ENCODE peak calls at places on chromosomes 4 and X, in four cellular contexts. C is GM13977, B is AG10803, Y is left ventricle myocardium inferior. K is an unnamed sample.

GRCh38 chr4:182174979-182175378 is 68.2 kb upstream of the TENM3 start:
- DNase-seq in C (no peak), B (no peak), Y (no peak), K (no peak)

GRCh38 chrX:136452614-136453013 is 35.1 kb upstream of the BRS3 start:
- DNase-seq in C (no peak), B (no peak), Y (no peak), K (no peak)

GRCh38 chr4:74632634-74633033 is 161.7 kb downstream of the BTC start:
- DNase-seq in C (no peak), B (peak), Y (no peak), K (no peak)

GRCh38 chr4:153513596-153513995 is 47.4 kb downstream of the TMEM131L start:
- DNase-seq in C (no peak), B (no peak), Y (no peak), K (no peak)

GRCh38 chr4:100841911-100842310 is 324.1 kb upstream of the EMCN start:
- DNase-seq in C (no peak), B (peak), Y (no peak), K (no peak)

GRCh38 chr4:184368290-184368689 is 106.1 kb downstream of the IRF2 start:
- DNase-seq in C (no peak), B (no peak), Y (no peak), K (no peak)

GRCh38 chr4:1569461-1570151 is 114.5 kb downstream of the FAM53A start:
- DNase-seq in C (no peak), B (no peak), Y (no peak), K (no peak)

GRCh38 chr4:84482564-84483563 is 16.2 kb downstream of the NKX6-1 start:
- DNase-seq in C (no peak), B (peak), Y (no peak), K (no peak)

GRCh38 chr4:124883642-124884041 is 171.1 kb upstream of the ANKRD50 start:
- DNase-seq in C (no peak), B (peak), Y (no peak), K (no peak)

GRCh38 chr4:2946812-2947600 is 16.2 kb downstream of the NOP14 start:
- DNase-seq in C (no peak), B (no peak), Y (no peak), K (no peak)

GRCh38 chr4:122854444-122854843 is 27.8 kb downstream of the FGF2 start:
- DNase-seq in C (no peak), B (peak), Y (no peak), K (no peak)

GRCh38 chr4:33722800-33723511 is 2521.4 kb downstream of the ARAP2 start:
- DNase-seq in C (no peak), B (peak), Y (no peak), K (no peak)

DNA sequence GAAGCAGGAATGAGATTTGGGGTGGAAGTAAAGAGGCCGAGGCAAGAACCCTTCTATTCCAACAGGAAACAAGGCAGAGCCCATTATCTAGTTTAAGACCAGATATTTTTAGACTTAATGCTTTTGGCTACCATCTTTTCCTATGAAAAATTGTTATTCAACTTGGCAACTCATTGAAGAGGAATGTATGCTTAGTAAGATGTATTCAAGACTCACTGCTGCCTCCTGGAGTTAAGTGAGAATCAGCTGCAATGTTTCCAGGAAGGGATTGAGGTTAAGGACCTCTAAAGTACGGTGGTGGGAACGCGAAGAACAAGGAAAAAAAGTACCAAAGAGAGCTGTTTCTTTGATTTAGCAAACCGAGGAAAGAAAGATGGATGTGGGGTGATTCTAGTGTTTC is 89.1 kb downstream of the RAPGEF2 start:
- DNase-seq in C (no peak), B (peak), Y (no peak), K (no peak)
- TF ChIP-seq CTCF in C (peak), B (peak), Y (peak), K (peak)

GRCh38 chrX:70553516-70553915 is 108.9 kb downstream of the DLG3 start:
- DNase-seq in C (no peak), B (no peak), Y (no peak), K (no peak)

GRCh38 chrX:70554081-70554480 is 109.4 kb downstream of the DLG3 start:
- DNase-seq in C (no peak), B (peak), Y (no peak), K (no peak)

GRCh38 chrX:70552174-70552704 is 107.6 kb downstream of the DLG3 start:
- DNase-seq in C (no peak), B (no peak), Y (no peak), K (no peak)

GRCh38 chrX:70554948-70555347 is 110.3 kb downstream of the DLG3 start:
- DNase-seq in C (no peak), B (no peak), Y (no peak), K (no peak)

DNA sequence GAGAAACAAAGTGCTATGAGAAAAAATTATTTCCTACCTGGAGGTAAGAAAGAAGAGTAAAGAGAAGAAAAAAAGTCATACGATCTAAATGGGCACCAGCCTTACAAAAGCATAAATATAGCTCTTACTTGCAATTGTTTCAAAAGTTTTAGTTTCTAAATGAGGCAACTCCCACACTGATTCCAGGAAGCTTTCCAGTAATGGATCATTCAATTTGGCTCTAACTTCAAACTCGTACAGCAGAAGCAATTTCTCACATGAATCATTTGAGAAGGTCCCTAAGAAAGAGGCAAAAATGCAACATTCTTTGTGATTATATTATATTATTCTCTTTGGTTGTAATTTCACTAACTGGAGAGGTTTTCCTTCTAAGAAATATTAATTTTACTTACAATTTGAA is 109.9 kb downstream of the DLG3 start:
- DNase-seq in C (no peak), B (peak), Y (no peak), K (no peak)
- TF ChIP-seq CTCF in C (no peak), B (no peak), Y (no peak), K (no peak)

GRCh38 chrX:82218361-82218760 is 1016.5 kb downstream of the SH3BGRL start:
- DNase-seq in C (peak), B (peak), Y (no peak), K (peak)
- TF ChIP-seq CTCF in C (peak), B (no peak), Y (no peak), K (peak)

GRCh38 chr4:127370495-127371069 is 262.2 kb upstream of the INTU start:
- DNase-seq in C (no peak), B (no peak), Y (peak), K (no peak)
- TF ChIP-seq CTCF in C (no peak), B (no peak), Y (no peak), K (no peak)

GRCh38 chrX:85611926-85612325 is 232.5 kb upstream of the POF1B start:
- DNase-seq in C (peak), B (peak), Y (no peak), K (peak)
- TF ChIP-seq CTCF in C (peak), B (peak), Y (peak), K (peak)

DNA sequence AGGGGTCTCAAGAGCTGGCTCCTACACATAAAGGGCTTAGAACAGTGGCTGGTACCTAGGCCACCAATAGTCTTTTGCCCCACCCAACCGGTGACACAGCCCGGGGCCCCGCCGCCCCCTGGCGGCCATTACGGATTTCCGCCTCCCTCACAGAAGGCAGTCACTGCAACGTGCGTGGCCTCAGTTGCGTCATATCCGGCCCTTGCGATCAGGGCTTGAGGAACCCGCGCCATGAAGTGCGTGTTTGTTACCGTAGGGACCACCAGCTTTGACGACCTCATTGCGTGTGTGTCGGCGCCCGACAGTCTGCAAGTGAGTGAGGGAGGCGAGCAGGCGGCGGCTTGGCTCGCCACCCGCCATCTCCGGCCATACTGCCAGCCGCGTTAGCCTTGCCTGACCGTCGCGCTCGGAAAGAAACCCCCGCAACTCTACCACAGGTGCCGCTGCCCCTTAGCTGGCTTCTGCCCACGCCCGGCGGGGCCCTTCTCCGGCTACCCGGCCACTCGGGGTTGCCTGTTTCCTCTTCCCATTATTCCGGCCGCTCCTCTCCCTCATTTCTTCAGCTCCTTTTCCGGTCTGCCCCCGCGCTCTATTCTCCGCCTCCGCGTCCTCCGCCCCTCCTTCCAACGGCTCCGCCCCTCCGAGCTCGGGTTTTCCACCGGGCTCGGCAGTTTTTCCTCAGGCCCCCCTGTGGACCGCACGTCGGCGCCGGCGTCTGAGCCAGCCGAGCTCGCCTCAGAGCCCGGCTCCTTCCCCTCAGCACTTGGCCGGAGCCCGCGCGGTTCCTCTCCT is at the start of gene ALG13:
- DNase-seq in C (peak), B (peak), Y (peak), K (peak)
- TF ChIP-seq CTCF in C (peak), B (peak), Y (peak), K (peak)

DNA sequence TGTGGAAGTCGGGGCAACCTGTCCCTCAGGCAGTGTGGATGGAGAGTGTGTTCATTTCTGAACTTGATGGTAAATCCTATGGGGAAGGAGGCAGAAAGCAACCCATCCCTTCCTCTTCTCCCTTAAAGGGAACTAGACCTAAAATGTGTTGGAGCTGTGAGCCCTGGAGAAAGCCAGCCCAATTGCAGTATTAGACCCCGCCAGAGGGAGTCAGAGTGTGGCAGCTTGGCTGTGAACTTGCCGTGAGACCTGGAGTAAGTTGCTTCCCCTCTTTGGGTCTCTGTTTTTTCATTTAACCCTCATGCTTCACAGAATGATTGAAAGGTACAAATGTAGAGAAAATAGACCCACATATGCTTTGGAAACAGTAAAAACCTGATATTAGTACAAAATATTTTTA is 108.7 kb upstream of the PAK3 start:
- DNase-seq in C (no peak), B (no peak), Y (no peak), K (no peak)
- TF ChIP-seq CTCF in C (no peak), B (peak), Y (no peak), K (no peak)

DNA sequence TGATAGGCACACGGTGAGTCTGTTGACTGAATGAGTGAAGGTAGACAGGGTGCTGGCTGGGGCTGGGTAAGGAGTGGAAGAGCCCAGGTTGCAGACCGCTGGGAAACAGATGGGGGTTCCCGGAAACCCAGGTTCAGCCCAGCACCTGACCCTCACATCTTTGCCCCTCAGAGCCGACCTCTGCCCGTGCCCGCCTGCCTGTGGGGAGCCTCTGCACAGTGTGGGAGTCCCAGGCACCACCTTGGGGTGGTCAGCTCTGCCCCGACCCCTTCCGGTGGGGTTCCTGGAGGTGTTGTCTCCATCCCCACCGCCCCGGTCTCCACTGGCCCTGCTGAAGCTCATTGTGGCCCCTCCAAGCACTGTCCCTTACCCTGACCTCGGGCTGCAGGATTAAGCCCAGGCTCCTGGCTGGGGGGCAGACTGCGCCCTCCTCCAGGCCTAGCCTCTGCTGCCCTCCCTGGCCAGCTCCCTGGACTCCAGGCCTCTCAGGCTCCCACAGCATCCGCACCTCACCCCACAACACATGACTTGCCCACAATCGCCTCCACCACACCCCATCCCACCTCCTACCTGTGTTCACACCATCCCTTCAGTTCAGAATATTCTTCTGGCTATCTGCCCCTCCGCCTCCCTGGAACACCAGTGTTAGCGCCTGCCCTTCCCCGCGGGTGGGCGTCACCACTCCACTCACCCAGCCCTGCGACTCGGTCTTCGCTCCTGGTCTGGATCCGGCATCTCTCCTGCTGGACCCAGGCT is 21.4 kb downstream of the HMX1 start:
- DNase-seq in C (no peak), B (no peak), Y (peak), K (no peak)
- TF ChIP-seq CTCF in C (no peak), B (no peak), Y (no peak), K (no peak)

GRCh38 chrX:103248553-103248952 is 6.4 kb downstream of the TCEAL8 start:
- DNase-seq in C (peak), B (peak), Y (no peak), K (peak)
- TF ChIP-seq CTCF in C (peak), B (peak), Y (peak), K (no peak)